ENCODE peak calls at places on chromosomes 12 and 14, in seven cellular contexts. One of them, this sample, is unnamed.

GRCh38 chr12:85713368-85713767 is 122.8 kb downstream of the RASSF9 start:
- DNase-seq in SHP77: no peak
- DNase-seq in cardiac fibroblast: peak
- DNase-seq in MG63: no peak
- DNase-seq in central memory CD8-positive, alpha-beta T cell: no peak
- DNase-seq in non-pigmented ciliary epithelial cell: no peak
- DNase-seq in kidney epithelial cell: no peak
- DNase-seq in this sample: no peak

GRCh38 chr14:61528591-61529021 is 166.7 kb upstream of the HIF1A start:
- DNase-seq in SHP77: no peak
- DNase-seq in cardiac fibroblast: peak
- DNase-seq in MG63: no peak
- DNase-seq in central memory CD8-positive, alpha-beta T cell: no peak
- DNase-seq in non-pigmented ciliary epithelial cell: peak
- DNase-seq in kidney epithelial cell: peak
- DNase-seq in this sample: no peak

GRCh38 chr14:96482986-96483385 is 19.2 kb upstream of the PAPOLA start:
- DNase-seq in SHP77: no peak
- DNase-seq in cardiac fibroblast: no peak
- DNase-seq in MG63: no peak
- DNase-seq in central memory CD8-positive, alpha-beta T cell: no peak
- DNase-seq in non-pigmented ciliary epithelial cell: no peak
- DNase-seq in kidney epithelial cell: no peak
- DNase-seq in this sample: no peak

GRCh38 chr12:116971222-116971621 is 60.5 kb downstream of the FBXW8 start:
- DNase-seq in SHP77: no peak
- DNase-seq in cardiac fibroblast: no peak
- DNase-seq in MG63: no peak
- DNase-seq in central memory CD8-positive, alpha-beta T cell: no peak
- DNase-seq in non-pigmented ciliary epithelial cell: no peak
- DNase-seq in kidney epithelial cell: no peak
- DNase-seq in this sample: no peak

GRCh38 chr14:104353221-104353920 is 215.0 kb downstream of the KIF26A start:
- DNase-seq in SHP77: no peak
- DNase-seq in cardiac fibroblast: no peak
- DNase-seq in MG63: no peak
- DNase-seq in central memory CD8-positive, alpha-beta T cell: no peak
- DNase-seq in non-pigmented ciliary epithelial cell: no peak
- DNase-seq in kidney epithelial cell: no peak
- DNase-seq in this sample: no peak

GRCh38 chr14:105247715-105248367 is 492 bp upstream of the BTBD6 start:
- DNase-seq in SHP77: no peak
- DNase-seq in cardiac fibroblast: no peak
- DNase-seq in MG63: no peak
- DNase-seq in central memory CD8-positive, alpha-beta T cell: no peak
- DNase-seq in non-pigmented ciliary epithelial cell: no peak
- DNase-seq in kidney epithelial cell: no peak
- DNase-seq in this sample: no peak

GRCh38 chr12:121580959-121581680 is at the start of gene KDM2B:
- DNase-seq in SHP77: peak
- DNase-seq in cardiac fibroblast: peak
- DNase-seq in MG63: peak
- DNase-seq in central memory CD8-positive, alpha-beta T cell: no peak
- DNase-seq in non-pigmented ciliary epithelial cell: no peak
- DNase-seq in kidney epithelial cell: no peak
- DNase-seq in this sample: no peak

GRCh38 chr12:40907115-40907521 is 214.9 kb downstream of the CNTN1 start:
- DNase-seq in SHP77: no peak
- DNase-seq in cardiac fibroblast: no peak
- DNase-seq in MG63: no peak
- DNase-seq in central memory CD8-positive, alpha-beta T cell: no peak
- DNase-seq in non-pigmented ciliary epithelial cell: peak
- DNase-seq in kidney epithelial cell: peak
- DNase-seq in this sample: no peak

GRCh38 chr14:83463500-83464098 is 1929.9 kb upstream of the SEL1L start:
- DNase-seq in SHP77: peak
- DNase-seq in cardiac fibroblast: peak
- DNase-seq in MG63: peak
- DNase-seq in central memory CD8-positive, alpha-beta T cell: no peak
- DNase-seq in non-pigmented ciliary epithelial cell: no peak
- DNase-seq in kidney epithelial cell: no peak
- DNase-seq in this sample: no peak